ENCODE peak calls at places on chromosomes 3 and 15, in four cellular contexts. One of them, this sample, is unnamed.

GRCh38 chr15:70856884-70857546 is 3.1 kb upstream of the LARP6 start:
- DNase-seq in IMR-90: peak
- DNase-seq in H1: no peak
- DNase-seq in H9: no peak
- DNase-seq in this sample: peak

GRCh38 chr3:69305011-69305410 is 80.9 kb downstream of the FRMD4B start:
- DNase-seq in H9: no peak
- DNase-seq in H1: no peak
- DNase-seq in IMR-90: no peak
- DNase-seq in this sample: no peak

GRCh38 chr15:33425149-33425548 is 114.4 kb downstream of the RYR3 start:
- DNase-seq in H1: no peak
- DNase-seq in H9: no peak
- DNase-seq in IMR-90: peak
- DNase-seq in this sample: peak

GRCh38 chr3:196554205-196554604 is 14.1 kb downstream of the WDR53 start:
- DNase-seq in IMR-90: no peak
- DNase-seq in H9: no peak
- DNase-seq in H1: no peak
- DNase-seq in this sample: no peak

GRCh38 chr3:150738688-150739087 is 24.3 kb downstream of the SIAH2 start:
- DNase-seq in H9: no peak
- DNase-seq in IMR-90: no peak
- DNase-seq in H1: no peak
- DNase-seq in this sample: no peak

GRCh38 chr15:99062226-99062625 is 42.7 kb upstream of the SYNM start:
- DNase-seq in H1: no peak
- DNase-seq in H9: no peak
- DNase-seq in IMR-90: no peak
- DNase-seq in this sample: no peak

GRCh38 chr3:52845157-52845556 is 10.3 kb upstream of the MUSTN1 start:
- DNase-seq in H1: no peak
- DNase-seq in H9: no peak
- DNase-seq in IMR-90: peak
- DNase-seq in this sample: no peak

GRCh38 chr15:77753238-77753873 is 120.6 kb upstream of the LINGO1 start:
- DNase-seq in H9: peak
- DNase-seq in H1: no peak
- DNase-seq in IMR-90: peak
- DNase-seq in this sample: peak

GRCh38 chr3:160205606-160206005 is 19.6 kb upstream of the C3orf80 start:
- DNase-seq in H9: no peak
- DNase-seq in IMR-90: no peak
- DNase-seq in H1: no peak
- DNase-seq in this sample: no peak

GRCh38 chr3:31962801-31963205 is 18.3 kb downstream of the OSBPL10 start:
- DNase-seq in H1: no peak
- DNase-seq in H9: no peak
- DNase-seq in IMR-90: peak
- DNase-seq in this sample: no peak

GRCh38 chr3:132695006-132695405 is 27.2 kb downstream of the NPHP3 start:
- DNase-seq in H1: no peak
- DNase-seq in H9: no peak
- DNase-seq in IMR-90: no peak
- DNase-seq in this sample: no peak

GRCh38 chr3:65196663-65197062 is 508.9 kb upstream of the ADAMTS9 start:
- DNase-seq in H1: no peak
- DNase-seq in IMR-90: no peak
- DNase-seq in H9: no peak
- DNase-seq in this sample: peak

GRCh38 chr3:39254806-39255449 is 24.9 kb downstream of the CX3CR1 start:
- DNase-seq in H9: no peak
- DNase-seq in IMR-90: peak
- DNase-seq in H1: no peak
- DNase-seq in this sample: no peak

GRCh38 chr3:15892828-15893227 is 95.0 kb upstream of the ANKRD28 start:
- DNase-seq in H9: no peak
- DNase-seq in H1: no peak
- DNase-seq in IMR-90: peak
- DNase-seq in this sample: no peak

GRCh38 chr3:53068176-53068575 is 22.3 kb upstream of the SFMBT1 start:
- DNase-seq in H1: no peak
- DNase-seq in H9: no peak
- DNase-seq in IMR-90: no peak
- DNase-seq in this sample: no peak

GRCh38 chr3:42071720-42072582 is 19.2 kb upstream of the TRAK1 start:
- DNase-seq in H9: peak
- DNase-seq in IMR-90: peak
- DNase-seq in H1: no peak
- DNase-seq in this sample: peak

GRCh38 chr3:49650651-49651050 is 23.5 kb upstream of the APEH start:
- DNase-seq in H9: no peak
- DNase-seq in IMR-90: no peak
- DNase-seq in H1: no peak
- DNase-seq in this sample: no peak

GRCh38 chr3:128620268-128620691 is 30.3 kb downstream of the RPN1 start:
- DNase-seq in H9: no peak
- DNase-seq in H1: no peak
- DNase-seq in IMR-90: no peak
- DNase-seq in this sample: no peak

GRCh38 chr3:184800349-184800748 is 11.6 kb upstream of the VPS8 start:
- DNase-seq in H9: no peak
- DNase-seq in H1: no peak
- DNase-seq in IMR-90: no peak
- DNase-seq in this sample: no peak

GRCh38 chr15:64138542-64138941 is 13.0 kb upstream of the SNX22 start:
- DNase-seq in IMR-90: no peak
- DNase-seq in H9: no peak
- DNase-seq in H1: no peak
- DNase-seq in this sample: no peak

GRCh38 chr3:197270558-197271317 is 27.7 kb downstream of the DLG1 start:
- DNase-seq in IMR-90: peak
- DNase-seq in H1: no peak
- DNase-seq in H9: no peak
- DNase-seq in this sample: peak

GRCh38 chr3:32934150-32934742 is 17.2 kb upstream of the CCR4 start:
- DNase-seq in H1: no peak
- DNase-seq in IMR-90: peak
- DNase-seq in H9: no peak
- DNase-seq in this sample: peak

GRCh38 chr3:48199117-48199516 is 10.9 kb upstream of the CDC25A start:
- DNase-seq in H9: no peak
- DNase-seq in H1: no peak
- DNase-seq in IMR-90: no peak
- DNase-seq in this sample: no peak

GRCh38 chr15:51803961-51804360 is 25.5 kb upstream of the TMOD3 start:
- DNase-seq in IMR-90: peak
- DNase-seq in H1: no peak
- DNase-seq in H9: no peak
- DNase-seq in this sample: no peak

GRCh38 chr15:57496946-57497944 is 94.5 kb upstream of the MYZAP start:
- DNase-seq in IMR-90: no peak
- DNase-seq in H1: no peak
- DNase-seq in H9: no peak
- DNase-seq in this sample: peak

GRCh38 chr3:159800434-159801121 is 188.1 kb upstream of the IL12A start:
- DNase-seq in H1: no peak
- DNase-seq in IMR-90: no peak
- DNase-seq in H9: no peak
- DNase-seq in this sample: no peak

GRCh38 chr3:184448321-184449160 is 68.7 kb downstream of the CHRD start:
- DNase-seq in IMR-90: peak
- DNase-seq in H9: no peak
- DNase-seq in H1: no peak
- DNase-seq in this sample: peak

GRCh38 chr15:100658895-100659294 is 56.5 kb downstream of the ASB7 start:
- DNase-seq in IMR-90: no peak
- DNase-seq in H1: no peak
- DNase-seq in H9: no peak
- DNase-seq in this sample: no peak

GRCh38 chr15:75234191-75234810 is 23.8 kb upstream of the GOLGA6C start:
- DNase-seq in IMR-90: no peak
- DNase-seq in H9: no peak
- DNase-seq in H1: no peak
- DNase-seq in this sample: no peak

GRCh38 chr15:85073556-85074194 is 92.0 kb downstream of the PDE8A start:
- DNase-seq in H9: no peak
- DNase-seq in H1: no peak
- DNase-seq in IMR-90: peak
- DNase-seq in this sample: no peak

GRCh38 chr15:53974813-53975212 is 3.4 kb upstream of the UNC13C start:
- DNase-seq in H1: no peak
- DNase-seq in H9: no peak
- DNase-seq in IMR-90: no peak
- DNase-seq in this sample: peak

GRCh38 chr3:49813497-49814174 is at the start of gene UBA7:
- DNase-seq in H1: no peak
- DNase-seq in IMR-90: peak
- DNase-seq in H9: no peak
- DNase-seq in this sample: no peak

GRCh38 chr15:94168250-94168649 is 63.1 kb upstream of the MCTP2 start:
- DNase-seq in IMR-90: no peak
- DNase-seq in H1: no peak
- DNase-seq in H9: no peak
- DNase-seq in this sample: peak

GRCh38 chr3:194562986-194563385 is 70.2 kb downstream of the TMEM44 start:
- DNase-seq in H9: no peak
- DNase-seq in H1: no peak
- DNase-seq in IMR-90: no peak
- DNase-seq in this sample: no peak

GRCh38 chr15:37056168-37056893 is 44.0 kb downstream of the MEIS2 start:
- DNase-seq in IMR-90: no peak
- DNase-seq in H1: no peak
- DNase-seq in H9: no peak
- DNase-seq in this sample: no peak

GRCh38 chr15:45451265-45451664 is 71.3 kb downstream of the SLC30A4 start:
- DNase-seq in IMR-90: no peak
- DNase-seq in H9: no peak
- DNase-seq in H1: no peak
- DNase-seq in this sample: no peak

GRCh38 chr15:45448516-45448915 is 70.2 kb upstream of the GATM start:
- DNase-seq in H9: peak
- DNase-seq in H1: no peak
- DNase-seq in IMR-90: peak
- DNase-seq in this sample: no peak

GRCh38 chr15:45449387-45449786 is 71.0 kb upstream of the GATM start:
- DNase-seq in H9: no peak
- DNase-seq in H1: no peak
- DNase-seq in IMR-90: no peak
- DNase-seq in this sample: no peak

GRCh38 chr15:45450468-45450867 is 72.1 kb downstream of the SLC30A4 start:
- DNase-seq in IMR-90: no peak
- DNase-seq in H9: no peak
- DNase-seq in H1: no peak
- DNase-seq in this sample: no peak

GRCh38 chr15:45449878-45450277 is 71.5 kb upstream of the GATM start:
- DNase-seq in IMR-90: no peak
- DNase-seq in H1: no peak
- DNase-seq in H9: no peak
- DNase-seq in this sample: no peak
- H2AK5ac ChIP-seq in IMR-90: no peak
- H2AK5ac ChIP-seq in H1: no peak
- H2AK5ac ChIP-seq in H9: no peak
- H2AK5ac ChIP-seq in this sample: no peak

GRCh38 chr3:102224171-102224570 is 210.6 kb upstream of the ZPLD1 start:
- DNase-seq in H1: no peak
- DNase-seq in H9: no peak
- DNase-seq in IMR-90: peak
- DNase-seq in this sample: no peak
- H2BK5ac ChIP-seq in H1: no peak
- H2BK5ac ChIP-seq in H9: no peak
- H2BK5ac ChIP-seq in IMR-90: peak
- H2BK5ac ChIP-seq in this sample: no peak

GRCh38 chr3:56025316-56025715 is 443.0 kb downstream of the ERC2 start:
- DNase-seq in H1: no peak
- DNase-seq in IMR-90: no peak
- DNase-seq in H9: no peak
- DNase-seq in this sample: no peak
- H3K56ac ChIP-seq in H1: no peak
- H3K56ac ChIP-seq in IMR-90: no peak
- H3K56ac ChIP-seq in H9: no peak
- H3K56ac ChIP-seq in this sample: no peak

GRCh38 chr3:29642393-29643033 is 361.6 kb downstream of the RBMS3 start:
- DNase-seq in H9: no peak
- DNase-seq in H1: no peak
- DNase-seq in IMR-90: peak
- DNase-seq in this sample: peak
- H2AK5ac ChIP-seq in H9: no peak
- H2AK5ac ChIP-seq in H1: no peak
- H2AK5ac ChIP-seq in IMR-90: no peak
- H2AK5ac ChIP-seq in this sample: no peak

GRCh38 chr15:58501006-58501405 is 69.2 kb downstream of the LIPC start:
- DNase-seq in H1: no peak
- DNase-seq in IMR-90: no peak
- DNase-seq in H9: no peak
- DNase-seq in this sample: no peak
- H2BK5ac ChIP-seq in H1: no peak
- H2BK5ac ChIP-seq in IMR-90: no peak
- H2BK5ac ChIP-seq in H9: no peak
- H2BK5ac ChIP-seq in this sample: no peak

GRCh38 chr3:55412580-55412979 is 74.5 kb downstream of the WNT5A start:
- DNase-seq in H9: no peak
- DNase-seq in H1: no peak
- DNase-seq in IMR-90: no peak
- DNase-seq in this sample: no peak

GRCh38 chr3:55413236-55413635 is 73.9 kb downstream of the WNT5A start:
- DNase-seq in IMR-90: no peak
- DNase-seq in H1: no peak
- DNase-seq in H9: no peak
- DNase-seq in this sample: no peak

GRCh38 chr3:55416381-55416821 is 70.7 kb downstream of the WNT5A start:
- DNase-seq in H1: no peak
- DNase-seq in IMR-90: peak
- DNase-seq in H9: no peak
- DNase-seq in this sample: no peak

GRCh38 chr3:55417211-55417610 is 69.9 kb downstream of the WNT5A start:
- DNase-seq in H1: no peak
- DNase-seq in IMR-90: no peak
- DNase-seq in H9: no peak
- DNase-seq in this sample: no peak
- H3K56ac ChIP-seq in H1: no peak
- H3K56ac ChIP-seq in IMR-90: no peak
- H3K56ac ChIP-seq in H9: no peak
- H3K56ac ChIP-seq in this sample: no peak

GRCh38 chr15:69413822-69414701 is at the start of gene KIF23:
- DNase-seq in H1: peak
- DNase-seq in IMR-90: peak
- DNase-seq in H9: peak
- DNase-seq in this sample: peak
- H2AK5ac ChIP-seq in H1: no peak
- H2AK5ac ChIP-seq in IMR-90: peak
- H2AK5ac ChIP-seq in H9: no peak
- H2AK5ac ChIP-seq in this sample: no peak